ENCODE peak calls at places on chromosomes 7 and 10, in ten cellular contexts. One of them, this sample, is unnamed.

GRCh38 chr7:87413951-87414381 is 61.5 kb downstream of the ABCB4 start:
- DNase-seq in IMR-90: peak; percentile 84
- DNase-seq in CD8-positive, alpha-beta memory T cell: no peak
- DNase-seq in heart right ventricle: no peak
- DNase-seq in ovary: no peak
- DNase-seq in tibial nerve: no peak
- DNase-seq in suprapubic skin: no peak
- DNase-seq in heart left ventricle: no peak
- DNase-seq in upper lobe of right lung: no peak
- DNase-seq in hepatocyte: peak; percentile 15
- DNase-seq in this sample: no peak

GRCh38 chr7:101402081-101402779 is 39.6 kb downstream of the COL26A1 start:
- DNase-seq in heart left ventricle: no peak
- DNase-seq in ovary: no peak
- DNase-seq in IMR-90: peak; percentile 17
- DNase-seq in hepatocyte: peak; percentile 19
- DNase-seq in suprapubic skin: no peak
- DNase-seq in upper lobe of right lung: no peak
- DNase-seq in heart right ventricle: no peak
- DNase-seq in CD8-positive, alpha-beta memory T cell: no peak
- DNase-seq in tibial nerve: no peak
- DNase-seq in this sample: no peak

GRCh38 chr7:78019457-78020130 is 221.0 kb downstream of the PHTF2 start:
- DNase-seq in IMR-90: peak; percentile 73
- DNase-seq in tibial nerve: peak; percentile 88
- DNase-seq in upper lobe of right lung: peak; percentile 95
- DNase-seq in heart right ventricle: peak; percentile 94
- DNase-seq in hepatocyte: peak; percentile 93
- DNase-seq in CD8-positive, alpha-beta memory T cell: peak; percentile 43
- DNase-seq in suprapubic skin: peak; percentile 95
- DNase-seq in heart left ventricle: peak; percentile 94
- DNase-seq in ovary: peak; percentile 94
- DNase-seq in this sample: peak; percentile 46

GRCh38 chr7:55593515-55594318 is 21.4 kb upstream of the VOPP1 start:
- DNase-seq in suprapubic skin: peak; percentile 71
- DNase-seq in upper lobe of right lung: peak; percentile 82
- DNase-seq in tibial nerve: peak; percentile 52
- DNase-seq in heart left ventricle: peak; percentile 84
- DNase-seq in IMR-90: peak; percentile 77
- DNase-seq in heart right ventricle: peak; percentile 27
- DNase-seq in CD8-positive, alpha-beta memory T cell: peak; percentile 53
- DNase-seq in hepatocyte: peak; percentile 72
- DNase-seq in ovary: peak; percentile 32
- DNase-seq in this sample: no peak

GRCh38 chr7:150830957-150831356 is 21.4 kb upstream of the AOC1 start:
- DNase-seq in ovary: no peak
- DNase-seq in heart right ventricle: no peak
- DNase-seq in CD8-positive, alpha-beta memory T cell: no peak
- DNase-seq in tibial nerve: no peak
- DNase-seq in heart left ventricle: no peak
- DNase-seq in suprapubic skin: no peak
- DNase-seq in upper lobe of right lung: no peak
- DNase-seq in hepatocyte: peak; percentile 58
- DNase-seq in IMR-90: no peak
- DNase-seq in this sample: no peak

GRCh38 chr7:148914208-148914777 is 30.2 kb upstream of the EZH2 start:
- DNase-seq in hepatocyte: peak; percentile 37
- DNase-seq in upper lobe of right lung: no peak
- DNase-seq in CD8-positive, alpha-beta memory T cell: no peak
- DNase-seq in tibial nerve: no peak
- DNase-seq in ovary: peak; percentile 15
- DNase-seq in IMR-90: peak; percentile 85
- DNase-seq in suprapubic skin: peak; percentile 40
- DNase-seq in heart right ventricle: no peak
- DNase-seq in heart left ventricle: no peak
- DNase-seq in this sample: no peak

GRCh38 chr10:125629758-125630376 is 53.1 kb downstream of the TEX36 start:
- DNase-seq in suprapubic skin: no peak
- DNase-seq in heart left ventricle: no peak
- DNase-seq in IMR-90: peak; percentile 53
- DNase-seq in hepatocyte: peak; percentile 68
- DNase-seq in ovary: no peak
- DNase-seq in tibial nerve: no peak
- DNase-seq in CD8-positive, alpha-beta memory T cell: no peak
- DNase-seq in upper lobe of right lung: no peak
- DNase-seq in heart right ventricle: no peak
- DNase-seq in this sample: no peak

GRCh38 chr7:77338883-77339629 is 77.1 kb downstream of the GSAP start:
- DNase-seq in ovary: no peak
- DNase-seq in upper lobe of right lung: no peak
- DNase-seq in IMR-90: peak; percentile 45
- DNase-seq in tibial nerve: no peak
- DNase-seq in hepatocyte: peak; percentile 27
- DNase-seq in heart right ventricle: no peak
- DNase-seq in suprapubic skin: no peak
- DNase-seq in CD8-positive, alpha-beta memory T cell: no peak
- DNase-seq in heart left ventricle: no peak
- DNase-seq in this sample: no peak

GRCh38 chr10:73940634-73941221 is 29.8 kb downstream of the PLAU start:
- DNase-seq in heart right ventricle: peak; percentile 89
- DNase-seq in tibial nerve: peak; percentile 95
- DNase-seq in heart left ventricle: peak; percentile 96
- DNase-seq in suprapubic skin: peak; percentile 91
- DNase-seq in upper lobe of right lung: peak; percentile 93
- DNase-seq in CD8-positive, alpha-beta memory T cell: peak; percentile 79
- DNase-seq in hepatocyte: peak; percentile 88
- DNase-seq in ovary: peak; percentile 82
- DNase-seq in IMR-90: peak; percentile 49
- DNase-seq in this sample: peak; percentile 55

GRCh38 chr7:141698247-141699015 is 3.5 kb downstream of the DENND11 start:
- DNase-seq in heart left ventricle: no peak
- DNase-seq in IMR-90: no peak
- DNase-seq in upper lobe of right lung: no peak
- DNase-seq in heart right ventricle: no peak
- DNase-seq in tibial nerve: no peak
- DNase-seq in ovary: no peak
- DNase-seq in hepatocyte: no peak
- DNase-seq in CD8-positive, alpha-beta memory T cell: no peak
- DNase-seq in suprapubic skin: no peak
- DNase-seq in this sample: no peak

GRCh38 chr10:68550747-68551411 is 9.3 kb upstream of the TET1 start:
- DNase-seq in upper lobe of right lung: no peak
- DNase-seq in heart left ventricle: no peak
- DNase-seq in heart right ventricle: peak; percentile 58
- DNase-seq in tibial nerve: peak; percentile 83
- DNase-seq in IMR-90: peak; percentile 82
- DNase-seq in ovary: peak; percentile 18
- DNase-seq in hepatocyte: peak; percentile 76
- DNase-seq in suprapubic skin: no peak
- DNase-seq in CD8-positive, alpha-beta memory T cell: peak; percentile 11
- DNase-seq in this sample: no peak

GRCh38 chr7:82293467-82293866 is 150.1 kb downstream of the CACNA2D1 start:
- DNase-seq in tibial nerve: no peak
- DNase-seq in IMR-90: no peak
- DNase-seq in CD8-positive, alpha-beta memory T cell: no peak
- DNase-seq in hepatocyte: no peak
- DNase-seq in suprapubic skin: no peak
- DNase-seq in ovary: no peak
- DNase-seq in upper lobe of right lung: no peak
- DNase-seq in heart left ventricle: no peak
- DNase-seq in heart right ventricle: no peak
- DNase-seq in this sample: no peak

GRCh38 chr10:1872151-1872726 is 134.9 kb upstream of the ADARB2 start:
- DNase-seq in upper lobe of right lung: no peak
- DNase-seq in tibial nerve: no peak
- DNase-seq in hepatocyte: no peak
- DNase-seq in heart right ventricle: no peak
- DNase-seq in suprapubic skin: no peak
- DNase-seq in ovary: no peak
- DNase-seq in heart left ventricle: no peak
- DNase-seq in CD8-positive, alpha-beta memory T cell: no peak
- DNase-seq in IMR-90: no peak
- DNase-seq in this sample: no peak

GRCh38 chr10:98295907-98296306 is 27.9 kb upstream of the LOXL4 start:
- DNase-seq in CD8-positive, alpha-beta memory T cell: no peak
- DNase-seq in suprapubic skin: no peak
- DNase-seq in hepatocyte: no peak
- DNase-seq in heart right ventricle: no peak
- DNase-seq in tibial nerve: no peak
- DNase-seq in IMR-90: peak; percentile 49
- DNase-seq in ovary: no peak
- DNase-seq in heart left ventricle: no peak
- DNase-seq in upper lobe of right lung: no peak
- DNase-seq in this sample: no peak

GRCh38 chr10:117373848-117374505 is 1.3 kb downstream of the PDZD8 start:
- DNase-seq in heart left ventricle: peak; percentile 66
- DNase-seq in upper lobe of right lung: peak; percentile 79
- DNase-seq in IMR-90: peak; percentile 51
- DNase-seq in ovary: peak; percentile 19
- DNase-seq in suprapubic skin: peak; percentile 77
- DNase-seq in CD8-positive, alpha-beta memory T cell: peak; percentile 33
- DNase-seq in hepatocyte: peak; percentile 60
- DNase-seq in heart right ventricle: peak; percentile 26
- DNase-seq in tibial nerve: peak; percentile 57
- DNase-seq in this sample: no peak

GRCh38 chr7:43260980-43261878 is 148.8 kb downstream of the HECW1 start:
- DNase-seq in heart left ventricle: no peak
- DNase-seq in ovary: peak; percentile 61
- DNase-seq in tibial nerve: peak; percentile 69
- DNase-seq in IMR-90: peak; percentile 84
- DNase-seq in upper lobe of right lung: peak; percentile 79
- DNase-seq in heart right ventricle: peak; percentile 53
- DNase-seq in hepatocyte: peak; percentile 90
- DNase-seq in suprapubic skin: peak; percentile 69
- DNase-seq in CD8-positive, alpha-beta memory T cell: peak; percentile 23
- DNase-seq in this sample: peak; percentile 12

GRCh38 chr10:22246680-22247391 is 29.0 kb upstream of the EBLN1 start:
- DNase-seq in upper lobe of right lung: no peak
- DNase-seq in suprapubic skin: no peak
- DNase-seq in heart right ventricle: no peak
- DNase-seq in tibial nerve: no peak
- DNase-seq in IMR-90: peak; percentile 34
- DNase-seq in heart left ventricle: no peak
- DNase-seq in CD8-positive, alpha-beta memory T cell: no peak
- DNase-seq in hepatocyte: peak; percentile 35
- DNase-seq in ovary: no peak
- DNase-seq in this sample: no peak

GRCh38 chr7:44448922-44449321 is 41.5 kb downstream of the NUDCD3 start:
- DNase-seq in ovary: no peak
- DNase-seq in suprapubic skin: no peak
- DNase-seq in heart right ventricle: no peak
- DNase-seq in CD8-positive, alpha-beta memory T cell: no peak
- DNase-seq in upper lobe of right lung: no peak
- DNase-seq in IMR-90: peak; percentile 31
- DNase-seq in heart left ventricle: no peak
- DNase-seq in hepatocyte: no peak
- DNase-seq in tibial nerve: no peak
- DNase-seq in this sample: no peak
- H3K27ac ChIP-seq in ovary: no peak overlapping the region
- H3K27ac ChIP-seq in suprapubic skin: no peak overlapping the region
- H3K27ac ChIP-seq in heart right ventricle: no peak overlapping the region
- H3K27ac ChIP-seq in CD8-positive, alpha-beta memory T cell: no peak overlapping the region
- H3K27ac ChIP-seq in upper lobe of right lung: no peak overlapping the region
- H3K27ac ChIP-seq in IMR-90: no peak overlapping the region
- H3K27ac ChIP-seq in heart left ventricle: no peak overlapping the region
- H3K27ac ChIP-seq in hepatocyte: no peak overlapping the region
- H3K27ac ChIP-seq in tibial nerve: no peak overlapping the region
- H3K27ac ChIP-seq in this sample: peak overlapping the region; percentile 5

GRCh38 chr10:84589526-84590205 is 261.3 kb downstream of the CCSER2 start:
- DNase-seq in ovary: no peak
- DNase-seq in hepatocyte: no peak
- DNase-seq in heart left ventricle: no peak
- DNase-seq in CD8-positive, alpha-beta memory T cell: no peak
- DNase-seq in suprapubic skin: no peak
- DNase-seq in tibial nerve: no peak
- DNase-seq in upper lobe of right lung: no peak
- DNase-seq in heart right ventricle: no peak
- DNase-seq in IMR-90: no peak
- DNase-seq in this sample: no peak
- H3K27ac ChIP-seq in ovary: no peak overlapping the region
- H3K27ac ChIP-seq in hepatocyte: no peak overlapping the region
- H3K27ac ChIP-seq in heart left ventricle: no peak overlapping the region
- H3K27ac ChIP-seq in CD8-positive, alpha-beta memory T cell: no peak overlapping the region
- H3K27ac ChIP-seq in suprapubic skin: no peak overlapping the region
- H3K27ac ChIP-seq in tibial nerve: no peak overlapping the region
- H3K27ac ChIP-seq in upper lobe of right lung: no peak overlapping the region
- H3K27ac ChIP-seq in heart right ventricle: no peak overlapping the region
- H3K27ac ChIP-seq in IMR-90: no peak overlapping the region
- H3K27ac ChIP-seq in this sample: no peak overlapping the region

GRCh38 chr7:45920543-45921380 is at the start of gene IGFBP3:
- DNase-seq in hepatocyte: peak; percentile 84
- DNase-seq in heart right ventricle: peak; percentile 34
- DNase-seq in CD8-positive, alpha-beta memory T cell: no peak
- DNase-seq in suprapubic skin: no peak
- DNase-seq in heart left ventricle: peak; percentile 72
- DNase-seq in IMR-90: peak; percentile 69
- DNase-seq in ovary: peak; percentile 50
- DNase-seq in upper lobe of right lung: peak; percentile 72
- DNase-seq in tibial nerve: no peak
- DNase-seq in this sample: no peak
- H3K27ac ChIP-seq in hepatocyte: peak within 1 kb of the TSS; percentile 45
- H3K27ac ChIP-seq in heart right ventricle: peak within 1 kb of the TSS; percentile 69
- H3K27ac ChIP-seq in CD8-positive, alpha-beta memory T cell: no peak within 1 kb of the TSS
- H3K27ac ChIP-seq in suprapubic skin: peak within 1 kb of the TSS; percentile 58
- H3K27ac ChIP-seq in heart left ventricle: no peak within 1 kb of the TSS
- H3K27ac ChIP-seq in IMR-90: peak within 1 kb of the TSS; percentile 47
- H3K27ac ChIP-seq in ovary: peak within 1 kb of the TSS; percentile 23
- H3K27ac ChIP-seq in upper lobe of right lung: no peak within 1 kb of the TSS
- H3K27ac ChIP-seq in tibial nerve: no peak within 1 kb of the TSS
- H3K27ac ChIP-seq in this sample: no peak within 1 kb of the TSS

GRCh38 chr10:28250358-28250757 is 52.5 kb downstream of the MPP7 start:
- DNase-seq in hepatocyte: no peak
- DNase-seq in tibial nerve: no peak
- DNase-seq in upper lobe of right lung: no peak
- DNase-seq in suprapubic skin: no peak
- DNase-seq in heart right ventricle: no peak
- DNase-seq in ovary: no peak
- DNase-seq in heart left ventricle: no peak
- DNase-seq in CD8-positive, alpha-beta memory T cell: no peak
- DNase-seq in IMR-90: peak; percentile 66
- DNase-seq in this sample: no peak

GRCh38 chr10:28246023-28246422 is 56.8 kb downstream of the MPP7 start:
- DNase-seq in ovary: no peak
- DNase-seq in tibial nerve: no peak
- DNase-seq in IMR-90: no peak
- DNase-seq in heart left ventricle: no peak
- DNase-seq in heart right ventricle: no peak
- DNase-seq in upper lobe of right lung: no peak
- DNase-seq in hepatocyte: no peak
- DNase-seq in suprapubic skin: no peak
- DNase-seq in CD8-positive, alpha-beta memory T cell: no peak
- DNase-seq in this sample: no peak

GRCh38 chr10:28250782-28251181 is 52.1 kb downstream of the MPP7 start:
- DNase-seq in hepatocyte: peak; percentile 20
- DNase-seq in CD8-positive, alpha-beta memory T cell: no peak
- DNase-seq in tibial nerve: no peak
- DNase-seq in heart right ventricle: no peak
- DNase-seq in IMR-90: peak; percentile 51
- DNase-seq in suprapubic skin: no peak
- DNase-seq in heart left ventricle: no peak
- DNase-seq in ovary: no peak
- DNase-seq in upper lobe of right lung: no peak
- DNase-seq in this sample: no peak

GRCh38 chr10:28248092-28248491 is 54.8 kb downstream of the MPP7 start:
- DNase-seq in tibial nerve: no peak
- DNase-seq in suprapubic skin: no peak
- DNase-seq in upper lobe of right lung: no peak
- DNase-seq in heart right ventricle: peak; percentile 8
- DNase-seq in IMR-90: peak; percentile 31
- DNase-seq in heart left ventricle: no peak
- DNase-seq in CD8-positive, alpha-beta memory T cell: no peak
- DNase-seq in ovary: no peak
- DNase-seq in hepatocyte: no peak
- DNase-seq in this sample: no peak

GRCh38 chr10:28249512-28249911 is 53.4 kb downstream of the MPP7 start:
- DNase-seq in IMR-90: no peak
- DNase-seq in ovary: no peak
- DNase-seq in tibial nerve: no peak
- DNase-seq in heart right ventricle: no peak
- DNase-seq in upper lobe of right lung: no peak
- DNase-seq in CD8-positive, alpha-beta memory T cell: no peak
- DNase-seq in heart left ventricle: no peak
- DNase-seq in suprapubic skin: no peak
- DNase-seq in hepatocyte: no peak
- DNase-seq in this sample: no peak
- H3K27ac ChIP-seq in IMR-90: no peak overlapping the region
- H3K27ac ChIP-seq in ovary: no peak overlapping the region
- H3K27ac ChIP-seq in tibial nerve: no peak overlapping the region
- H3K27ac ChIP-seq in heart right ventricle: no peak overlapping the region
- H3K27ac ChIP-seq in upper lobe of right lung: no peak overlapping the region
- H3K27ac ChIP-seq in CD8-positive, alpha-beta memory T cell: no peak overlapping the region
- H3K27ac ChIP-seq in heart left ventricle: no peak overlapping the region
- H3K27ac ChIP-seq in suprapubic skin: no peak overlapping the region
- H3K27ac ChIP-seq in hepatocyte: no peak overlapping the region
- H3K27ac ChIP-seq in this sample: no peak overlapping the region

This sample was measured in substantia nigra.